ENCODE peak calls at places on chromosomes 1 and 21, in six cellular contexts. U, O, E, L, A and K are unnamed samples.

GRCh38 chr1:164772635-164773034 is 213.7 kb downstream of the PBX1 start:
- DNase-seq in E (no peak), A (peak), U (peak), L (peak), O (peak), K (no peak)

GRCh38 chr1:234722904-234723588 is 113.1 kb upstream of the IRF2BP2 start:
- DNase-seq in E (peak), O (peak), U (peak), A (peak), L (peak), K (no peak)

GRCh38 chr1:20711285-20712209 is 6.3 kb downstream of the KIF17 start:
- DNase-seq in E (no peak), L (no peak), U (no peak), O (no peak), A (no peak), K (no peak)

GRCh38 chr1:1916882-1917281 is 1.8 kb downstream of the CALML6 start:
- DNase-seq in U (no peak), A (no peak), E (no peak), L (no peak), O (no peak), K (no peak)

GRCh38 chr1:241918879-241919278 is 38.7 kb upstream of the BECN2 start:
- DNase-seq in L (no peak), O (peak), U (no peak), E (no peak), A (no peak), K (no peak)

GRCh38 chr1:220892997-220893700 is 13.9 kb downstream of the HLX start:
- DNase-seq in E (no peak), O (no peak), L (no peak), A (no peak), U (no peak), K (no peak)

GRCh38 chr1:23224721-23225648 is 7.7 kb upstream of the HTR1D start:
- DNase-seq in O (peak), E (no peak), L (peak), A (peak), U (peak), K (no peak)

GRCh38 chr1:2128189-2128901 is 66.2 kb downstream of the FAAP20 start:
- DNase-seq in A (no peak), U (no peak), E (no peak), L (peak), O (no peak), K (no peak)

GRCh38 chr1:221310180-221310579 is 430.9 kb downstream of the HLX start:
- DNase-seq in E (no peak), O (no peak), L (no peak), A (no peak), U (no peak), K (no peak)

GRCh38 chr1:114339379-114339778 is 171.6 kb downstream of the TRIM33 start:
- DNase-seq in L (no peak), U (no peak), E (no peak), O (no peak), A (no peak), K (no peak)

GRCh38 chr1:229007167-229007566 is 263.7 kb upstream of the RAB4A start:
- DNase-seq in L (no peak), U (no peak), A (no peak), O (no peak), E (no peak), K (no peak)

GRCh38 chr21:37502947-37503346 is 136.4 kb downstream of the DYRK1A start:
- DNase-seq in E (no peak), A (no peak), U (no peak), L (no peak), O (no peak), K (no peak)

GRCh38 chr1:34549199-34549598 is 205.6 kb upstream of the GJB5 start:
- DNase-seq in L (no peak), U (no peak), O (no peak), E (peak), A (no peak), K (peak)

GRCh38 chr1:6235302-6235680 is 473 bp downstream of the ICMT start:
- DNase-seq in U (no peak), O (no peak), E (no peak), L (no peak), A (no peak), K (no peak)

GRCh38 chr1:100036718-100037664 is 67.2 kb downstream of the SLC35A3 start:
- DNase-seq in O (peak), E (no peak), U (no peak), L (no peak), A (no peak), K (no peak)

GRCh38 chr1:241749924-241750695 is 97.9 kb upstream of the EXO1 start:
- DNase-seq in E (no peak), L (no peak), A (no peak), O (no peak), U (no peak), K (no peak)